ENCODE peak calls at places on chromosomes 16 and 17, in five cellular contexts. C is CD8-positive, alpha-beta T cell; L is tibial artery; N is uterus; J is CD4-positive, alpha-beta T cell. W is an unnamed sample.

GRCh38 chr17:71828182-71828596 is 292.6 kb upstream of the SOX9 start:
- DNase-seq in N (no peak), L (no peak), J (no peak), C (no peak), W (no peak)

GRCh38 chr16:3610698-3611144 is 685 bp downstream of the SLX4 start:
- DNase-seq in N (no peak), J (no peak), L (no peak), C (no peak), W (no peak)

GRCh38 chr16:17983114-17983513 is 353.4 kb downstream of the NPIPA8 start:
- DNase-seq in C (no peak), N (no peak), J (no peak), L (no peak), W (no peak)

GRCh38 chr16:31428638-31429247 is 583 bp upstream of the COX6A2 start:
- DNase-seq in N (no peak), J (no peak), L (peak), C (no peak), W (no peak)

GRCh38 chr17:81931557-81932332 is 4.2 kb upstream of the MAFG start:
- DNase-seq in N (no peak), C (no peak), L (no peak), J (no peak), W (no peak)

GRCh38 chr17:527247-527646 is 174.6 kb upstream of the RPH3AL start:
- DNase-seq in N (no peak), C (no peak), L (no peak), J (no peak), W (no peak)

GRCh38 chr17:72715906-72716572 is 376.4 kb downstream of the SLC39A11 start:
- DNase-seq in L (no peak), J (no peak), N (no peak), C (no peak), W (peak)

GRCh38 chr16:67967183-67967955 is 1.1 kb downstream of the SLC12A4 start:
- DNase-seq in C (peak), L (no peak), J (no peak), N (no peak), W (no peak)

GRCh38 chr17:13601317-13601775 is 383 bp downstream of the HS3ST3A1 start:
- DNase-seq in N (peak), C (no peak), J (no peak), L (no peak), W (no peak)

GRCh38 chr17:13599808-13600398 is 1.8 kb downstream of the HS3ST3A1 start:
- DNase-seq in C (no peak), J (no peak), N (no peak), L (no peak), W (no peak)

GRCh38 chr17:13599168-13599577 is 2.6 kb downstream of the HS3ST3A1 start:
- DNase-seq in C (no peak), N (no peak), J (no peak), L (no peak), W (no peak)

GRCh38 chr17:13601776-13602551 is at the start of gene HS3ST3A1:
- DNase-seq in C (no peak), N (peak), L (no peak), J (no peak), W (no peak)

GRCh38 chr17:13600475-13601316 is 1.0 kb downstream of the HS3ST3A1 start:
- DNase-seq in N (no peak), L (no peak), C (no peak), J (no peak), W (no peak)
- TF ChIP-seq CTCF in N (no peak), L (no peak), C (no peak), J (no peak), W (no peak)

DNA sequence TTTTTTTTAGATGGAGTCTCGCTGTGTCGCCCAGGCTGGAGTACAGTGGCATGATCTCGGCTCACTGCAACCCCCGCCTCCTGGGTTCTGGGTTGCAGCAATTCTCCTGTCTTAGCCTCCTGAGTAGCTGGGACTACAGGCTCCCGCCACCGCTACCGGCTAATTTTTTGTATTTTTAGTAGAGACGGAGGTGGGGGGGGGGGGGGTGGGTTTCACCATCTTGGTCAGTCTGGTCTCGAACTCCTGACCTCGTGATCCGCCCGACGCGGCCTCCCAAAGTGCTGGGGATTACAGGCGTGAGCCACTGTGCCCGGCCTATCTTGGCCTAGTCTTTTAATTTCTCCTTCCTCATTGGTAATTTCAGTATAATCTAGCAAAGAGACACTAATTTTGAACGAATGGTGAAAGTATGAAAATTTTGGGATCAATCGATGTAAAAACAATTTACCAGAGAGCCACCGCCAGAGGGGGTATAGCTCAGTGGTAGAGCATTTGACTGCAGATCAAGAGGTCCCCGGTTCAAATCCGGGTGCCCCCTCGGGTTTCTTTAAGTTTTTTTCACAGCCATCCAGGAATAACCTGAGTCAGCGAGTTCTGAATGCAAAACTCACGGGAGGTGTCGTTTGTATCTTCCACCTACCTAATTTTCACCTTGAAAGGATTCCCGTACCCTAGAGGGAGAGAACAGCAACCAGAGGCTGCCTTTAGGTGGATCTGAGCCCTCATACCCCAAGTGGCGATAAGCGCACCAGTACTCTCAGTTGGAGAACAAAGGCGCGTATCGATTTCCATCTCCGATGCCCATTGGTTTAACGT is 2.5 kb upstream of the LASP1 start:
- DNase-seq in J (peak), N (peak), L (peak), C (peak), W (no peak)
- TF ChIP-seq CTCF in J (peak), N (peak), L (peak), C (peak), W (peak)

GRCh38 chr16:15949210-15950166 is at the start of gene ABCC1:
- DNase-seq in C (peak), L (no peak), J (peak), N (peak), W (no peak)
- TF ChIP-seq CTCF in C (peak), L (no peak), J (peak), N (no peak), W (no peak)

DNA sequence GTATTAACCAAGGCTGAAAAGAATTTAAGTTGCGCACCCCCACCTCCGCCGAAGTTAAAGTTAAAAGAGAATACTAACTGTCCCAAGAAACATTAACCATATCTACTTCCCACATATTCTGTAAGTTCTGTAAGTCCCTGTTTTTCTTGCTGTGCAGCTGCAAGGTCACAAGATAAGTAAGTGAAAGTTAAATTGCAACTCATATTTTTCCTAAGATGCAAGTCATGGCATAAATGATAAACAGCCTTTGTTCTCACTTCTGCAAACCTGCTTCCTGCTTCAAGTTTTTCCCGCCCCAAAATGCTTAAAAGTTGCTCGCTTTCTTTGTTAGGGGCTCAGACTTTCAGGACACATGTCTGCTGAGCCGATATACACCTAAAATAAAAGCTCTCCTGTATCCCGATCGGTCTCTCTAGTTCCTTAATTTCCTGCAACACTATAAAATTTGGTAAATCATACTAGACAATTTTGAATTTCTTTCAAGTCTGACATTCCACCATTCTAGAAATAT is 32.6 kb upstream of the ABCA9 start:
- DNase-seq in C (no peak), N (no peak), J (no peak), L (no peak), W (no peak)
- TF ChIP-seq CTCF in C (no peak), N (no peak), J (no peak), L (no peak), W (no peak)

GRCh38 chr16:49018259-49018931 is 263.2 kb downstream of the CBLN1 start:
- DNase-seq in L (no peak), N (no peak), J (no peak), C (no peak), W (no peak)
- TF ChIP-seq CTCF in L (no peak), N (no peak), J (no peak), C (no peak), W (no peak)

DNA sequence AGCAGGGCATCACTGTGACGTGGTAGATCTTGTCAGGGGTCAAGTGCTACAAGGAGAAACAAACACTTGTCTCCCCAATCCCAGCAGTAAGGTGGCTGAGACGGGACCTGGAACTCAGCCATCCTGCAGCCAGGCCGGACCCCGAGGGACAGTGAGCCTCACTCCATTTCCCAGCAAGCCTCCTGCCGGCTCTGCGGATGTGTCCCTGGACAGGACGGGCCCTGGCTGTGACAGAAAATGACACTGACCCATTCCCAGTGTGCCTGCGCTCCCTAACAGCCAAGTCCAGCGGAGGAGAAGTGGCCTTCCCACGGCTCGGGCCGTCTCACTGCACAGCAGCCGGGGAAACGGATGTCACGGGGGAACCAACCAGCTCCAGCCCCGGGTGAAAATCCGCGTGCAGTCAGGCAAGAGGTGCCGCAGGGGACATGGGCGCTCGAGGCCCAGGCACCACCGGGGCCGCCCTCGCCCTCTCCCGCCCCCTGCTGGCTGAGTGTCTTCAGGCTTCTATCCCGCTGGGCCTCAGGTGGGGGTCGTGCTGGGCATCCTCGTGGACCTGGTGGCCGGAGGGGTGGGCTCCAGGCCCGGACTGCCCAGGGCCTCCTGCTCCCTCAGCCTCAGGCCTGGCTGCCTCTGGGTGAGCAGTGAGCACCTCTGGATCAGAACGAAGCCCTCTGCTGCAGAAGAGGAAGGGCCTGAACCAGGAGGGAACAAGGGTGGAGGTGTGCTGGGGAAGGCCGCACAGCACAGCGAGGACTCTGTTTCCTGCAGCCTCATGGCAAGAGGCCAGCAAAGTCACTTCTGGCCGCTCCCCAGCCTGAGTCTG is 6.7 kb downstream of the HAGHL start:
- DNase-seq in N (peak), J (no peak), C (peak), L (peak), W (no peak)
- TF ChIP-seq CTCF in N (no peak), J (peak), C (peak), L (no peak), W (peak)

GRCh38 chr16:70703041-70703834 is 17.4 kb upstream of the MTSS2 start:
- DNase-seq in L (peak), J (no peak), N (peak), C (no peak), W (no peak)
- TF ChIP-seq CTCF in L (peak), J (no peak), N (peak), C (no peak), W (peak)

GRCh38 chr17:35142467-35142796 is 329 bp upstream of the NLE1 start:
- DNase-seq in L (no peak), N (no peak), J (no peak), C (no peak), W (no peak)
- TF ChIP-seq CTCF in L (no peak), N (no peak), J (peak), C (peak), W (no peak)

W was measured in epithelial cell of proximal tubule.